ENCODE peak calls at places on chromosome 11, in six cellular contexts. U, B, Q, H, E and Y are unnamed samples.
A peak's percentile ranks its signal among the peaks of the same experiment; 100 is the strongest.

GRCh38 chr11:44427432-44427831 is 117.5 kb upstream of the ALX4 start:
- DNase-seq in E (no peak), Q (peak; percentile 8), H (no peak), U (no peak), B (no peak), Y (no peak)

GRCh38 chr11:36492724-36493304 is 17.3 kb downstream of the TRAF6 start:
- DNase-seq in Q (peak; percentile 68), B (no peak), U (no peak), E (no peak), H (no peak), Y (no peak)

GRCh38 chr11:74019860-74020259 is 11.0 kb upstream of the UCP3 start:
- DNase-seq in Q (no peak), E (no peak), H (no peak), U (no peak), B (peak; percentile 20), Y (no peak)

GRCh38 chr11:26948881-26949280 is 45.0 kb upstream of the FIBIN start:
- DNase-seq in H (no peak), B (no peak), U (no peak), Q (no peak), E (no peak), Y (no peak)

GRCh38 chr11:78332872-78333271 is 84.7 kb downstream of the GAB2 start:
- DNase-seq in Q (no peak), B (no peak), U (no peak), E (no peak), H (no peak), Y (no peak)

GRCh38 chr11:123773959-123774358 is 19.6 kb upstream of the OR6X1 start:
- DNase-seq in H (no peak), U (no peak), Q (no peak), B (no peak), E (no peak), Y (no peak)

GRCh38 chr11:32713496-32713895 is 81.0 kb downstream of the CCDC73 start:
- DNase-seq in E (no peak), H (peak; percentile 11), U (no peak), B (no peak), Q (peak; percentile 30), Y (no peak)

GRCh38 chr11:109422755-109423113 is 744 bp downstream of the C11orf87 start:
- DNase-seq in H (no peak), B (no peak), Q (no peak), E (no peak), U (no peak), Y (no peak)

GRCh38 chr11:894575-895201 is 15.9 kb downstream of the CHID1 start:
- DNase-seq in B (no peak), U (no peak), Q (no peak), E (no peak), H (no peak), Y (no peak)

GRCh38 chr11:72844356-72844755 is 30.1 kb downstream of the ATG16L2 start:
- DNase-seq in E (no peak), Q (no peak), H (no peak), U (no peak), B (no peak), Y (no peak)

GRCh38 chr11:15602042-15602441 is 487.3 kb downstream of the INSC start:
- DNase-seq in B (no peak), Q (no peak), H (no peak), U (no peak), E (no peak), Y (no peak)

GRCh38 chr11:123484448-123484847 is 54.4 kb downstream of the GRAMD1B start:
- DNase-seq in U (no peak), B (no peak), Q (no peak), E (no peak), H (no peak), Y (no peak)

GRCh38 chr11:86745571-86745970 is 54.8 kb upstream of the PRSS23 start:
- DNase-seq in H (no peak), U (no peak), Q (no peak), B (no peak), E (no peak), Y (no peak)

GRCh38 chr11:117759305-117759704 is 37.7 kb downstream of the DSCAML1 start:
- DNase-seq in H (no peak), E (no peak), B (no peak), U (no peak), Q (no peak), Y (no peak)

GRCh38 chr11:43579171-43579918 is 101.2 kb upstream of the HSD17B12 start:
- DNase-seq in U (no peak), B (no peak), Q (peak; percentile 67), H (peak; percentile 25), E (no peak), Y (no peak)

GRCh38 chr11:115469361-115469760 is 34.9 kb downstream of the CADM1 start:
- DNase-seq in B (peak; percentile 48), H (no peak), U (no peak), E (no peak), Q (no peak), Y (no peak)

GRCh38 chr11:61832758-61833157 is 4.7 kb downstream of the FADS2 start:
- DNase-seq in Q (no peak), B (no peak), U (peak; percentile 62), E (no peak), H (no peak), Y (no peak)

GRCh38 chr11:128026596-128026995 is 560.8 kb downstream of the ETS1 start:
- DNase-seq in Q (peak; percentile 37), U (no peak), B (no peak), H (peak; percentile 57), E (peak; percentile 28), Y (no peak)

GRCh38 chr11:73157141-73158010 is 15.3 kb upstream of the FCHSD2 start:
- DNase-seq in B (no peak), Q (no peak), E (peak; percentile 49), U (no peak), H (peak; percentile 72), Y (no peak)

GRCh38 chr11:46176421-46176820 is 55.2 kb upstream of the PHF21A start:
- DNase-seq in H (peak; percentile 65), Q (no peak), E (no peak), U (no peak), B (no peak), Y (no peak)

GRCh38 chr11:15972838-15973237 is 383.5 kb downstream of the SOX6 start:
- DNase-seq in Q (no peak), U (no peak), H (no peak), E (no peak), B (no peak), Y (no peak)

GRCh38 chr11:48083427-48083826 is 103.1 kb downstream of the PTPRJ start:
- DNase-seq in Q (no peak), U (no peak), B (no peak), H (no peak), E (no peak), Y (no peak)

GRCh38 chr11:61769169-61769920 is 16.9 kb downstream of the MYRF start:
- DNase-seq in E (no peak), B (no peak), H (peak; percentile 17), Q (no peak), U (peak; percentile 92), Y (no peak)

GRCh38 chr11:119315139-119316016 is 1.6 kb downstream of the MCAM start:
- DNase-seq in E (peak; percentile 35), Q (no peak), U (no peak), B (no peak), H (peak; percentile 65), Y (no peak)

GRCh38 chr11:5553347-5553746 is 5.0 kb upstream of the OR52H1 start:
- DNase-seq in U (no peak), E (no peak), Q (no peak), H (no peak), B (no peak), Y (no peak)
- TF ChIP-seq CTCF in U (no peak), E (no peak), Q (peak; percentile 32), H (peak; percentile 34), B (no peak), Y (no peak)

GRCh38 chr11:108220721-108221346 is 1.6 kb downstream of the NPAT start:
- DNase-seq in U (no peak), H (no peak), Q (no peak), B (no peak), E (no peak), Y (no peak)
- H3K4me3 ChIP-seq in U (peak overlapping the region; percentile 77), H (peak overlapping the region; percentile 97), Q (peak overlapping the region; percentile 69), B (peak overlapping the region; percentile 97), E (peak overlapping the region; percentile 85), Y (peak overlapping the region; percentile 94)

DNA sequence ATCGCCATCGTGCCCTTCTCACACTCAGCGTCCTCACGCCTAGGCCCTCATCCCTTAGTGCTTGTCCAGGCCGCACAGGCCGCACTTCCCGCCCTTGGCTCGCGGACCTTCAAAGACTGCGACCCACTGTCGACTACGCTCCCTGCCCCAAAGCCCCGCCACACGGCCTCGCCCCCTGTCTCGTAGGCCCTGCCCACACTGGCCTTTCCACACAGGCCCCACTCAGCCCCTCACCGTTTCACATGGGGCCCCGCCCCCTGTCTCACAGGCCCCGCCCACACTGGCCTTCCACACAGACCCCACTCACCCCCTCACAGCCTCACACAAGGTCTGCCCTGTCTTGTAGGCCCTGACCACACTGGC is 11.1 kb downstream of the NRXN2 start:
- DNase-seq in Q (no peak), H (no peak), E (no peak), B (no peak), U (no peak), Y (no peak)
- H3K4me1 ChIP-seq in Q (peaks cover 13% of the 10 kb centered on the region), H (peaks cover 7% of the 10 kb centered on the region), E (no peaks in the 10 kb centered on the region), B (peaks cover 7% of the 10 kb centered on the region), U (peaks cover 21% of the 10 kb centered on the region), Y (peaks cover 28% of the 10 kb centered on the region)

DNA sequence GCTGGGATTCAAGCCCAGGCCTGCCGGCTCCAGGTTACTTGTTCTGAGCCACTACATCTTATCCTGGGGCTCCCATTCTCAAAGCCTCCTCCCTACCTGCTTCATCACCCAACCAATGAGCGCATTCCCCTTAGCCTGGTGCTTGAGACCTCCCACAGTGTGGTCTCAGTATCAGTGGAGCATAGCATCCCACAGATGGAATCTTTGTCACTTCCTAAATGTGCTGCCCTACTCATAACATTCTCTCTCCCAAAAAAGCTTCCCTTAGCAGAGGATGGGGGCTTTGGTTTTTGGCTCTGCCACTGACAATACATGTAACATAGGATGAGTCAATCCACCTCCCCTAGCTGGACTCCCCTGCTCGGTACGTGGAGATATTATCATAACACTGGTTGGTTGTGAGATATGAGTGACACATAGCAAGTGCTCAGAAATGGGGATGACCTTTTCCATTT is 28.8 kb downstream of the TEAD1 start:
- DNase-seq in U (no peak), H (no peak), Q (no peak), E (no peak), B (no peak), Y (no peak)
- TF ChIP-seq CTCF in U (no peak), H (no peak), Q (no peak), E (no peak), B (no peak), Y (no peak)

GRCh38 chr11:90323289-90323688 is 100.4 kb upstream of the CHORDC1 start:
- DNase-seq in B (no peak), E (no peak), H (no peak), Q (no peak), U (no peak), Y (no peak)
- H3K4me3 ChIP-seq in B (no peak overlapping the region), E (no peak overlapping the region), H (no peak overlapping the region), Q (no peak overlapping the region), U (no peak overlapping the region), Y (no peak overlapping the region)